ENCODE peak calls at places on chromosomes 13 and 19, in four cellular contexts. One of them, this sample, is unnamed.
A peak's percentile ranks its signal among the peaks of the same experiment; 100 is the strongest.

GRCh38 chr19:485583-486236 is 10.6 kb upstream of the MADCAM1 start:
- DNase-seq in AG09309: no peak
- DNase-seq in heart right ventricle: no peak
- DNase-seq in transverse colon: no peak
- DNase-seq in this sample: no peak

GRCh38 chr13:61370520-61370919 is 45.1 kb downstream of the PCDH20 start:
- DNase-seq in AG09309: no peak
- DNase-seq in transverse colon: no peak
- DNase-seq in heart right ventricle: no peak
- DNase-seq in this sample: no peak

GRCh38 chr19:38441660-38442348 is 8.3 kb downstream of the RYR1 start:
- DNase-seq in transverse colon: no peak
- DNase-seq in heart right ventricle: no peak
- DNase-seq in AG09309: no peak
- DNase-seq in this sample: no peak

GRCh38 chr13:114325729-114326128 is 11.4 kb downstream of the CHAMP1 start:
- DNase-seq in AG09309: no peak
- DNase-seq in heart right ventricle: no peak
- DNase-seq in transverse colon: no peak
- DNase-seq in this sample: no peak

GRCh38 chr13:58712191-58712590 is 1080.6 kb downstream of the PCDH17 start:
- DNase-seq in heart right ventricle: no peak
- DNase-seq in transverse colon: no peak
- DNase-seq in AG09309: no peak
- DNase-seq in this sample: no peak

GRCh38 chr13:25493930-25494707 is 122.3 kb downstream of the ATP8A2 start:
- DNase-seq in transverse colon: no peak
- DNase-seq in heart right ventricle: no peak
- DNase-seq in AG09309: no peak
- DNase-seq in this sample: no peak

GRCh38 chr13:72025836-72026235 is 158.8 kb upstream of the DACH1 start:
- DNase-seq in AG09309: no peak
- DNase-seq in heart right ventricle: no peak
- DNase-seq in transverse colon: no peak
- DNase-seq in this sample: no peak

GRCh38 chr19:1975081-1975480 is 34.1 kb downstream of the CSNK1G2 start:
- DNase-seq in heart right ventricle: no peak
- DNase-seq in AG09309: no peak
- DNase-seq in transverse colon: no peak
- DNase-seq in this sample: no peak

GRCh38 chr13:25117312-25117711 is 21.4 kb downstream of the PABPC3 start:
- DNase-seq in transverse colon: no peak
- DNase-seq in AG09309: no peak
- DNase-seq in heart right ventricle: no peak
- DNase-seq in this sample: no peak

GRCh38 chr13:98681017-98681416 is 71.5 kb downstream of the SLC15A1 start:
- DNase-seq in transverse colon: no peak
- DNase-seq in heart right ventricle: no peak
- DNase-seq in AG09309: no peak
- DNase-seq in this sample: no peak

GRCh38 chr19:55041627-55042343 is 3.7 kb upstream of the GP6 start:
- DNase-seq in AG09309: no peak
- DNase-seq in heart right ventricle: no peak
- DNase-seq in transverse colon: no peak
- DNase-seq in this sample: no peak

GRCh38 chr13:59641758-59642157 is 522.0 kb downstream of the DIAPH3 start:
- DNase-seq in heart right ventricle: no peak
- DNase-seq in transverse colon: no peak
- DNase-seq in AG09309: peak; percentile 3
- DNase-seq in this sample: no peak

GRCh38 chr19:55599468-55600335 is at the start of the genes FIZ1 and ZNF524:
- DNase-seq in transverse colon: peak; percentile 98
- DNase-seq in heart right ventricle: peak; percentile 98
- DNase-seq in AG09309: peak; percentile 92
- DNase-seq in this sample: peak; percentile 97

GRCh38 chr13:45770886-45771285 is 68.8 kb downstream of the CBY2 start:
- DNase-seq in transverse colon: no peak
- DNase-seq in AG09309: no peak
- DNase-seq in heart right ventricle: no peak
- DNase-seq in this sample: no peak

GRCh38 chr13:48515732-48516131 is 17.1 kb downstream of the RCBTB2 start:
- DNase-seq in AG09309: no peak
- DNase-seq in transverse colon: no peak
- DNase-seq in heart right ventricle: no peak
- DNase-seq in this sample: no peak

GRCh38 chr19:28509079-28509895 is 703.7 kb downstream of the UQCRFS1 start:
- DNase-seq in AG09309: no peak
- DNase-seq in heart right ventricle: no peak
- DNase-seq in transverse colon: no peak
- DNase-seq in this sample: no peak

GRCh38 chr19:37551123-37551993 is 43.2 kb downstream of the ZNF571 start:
- DNase-seq in AG09309: no peak
- DNase-seq in transverse colon: peak; percentile 42
- DNase-seq in heart right ventricle: peak; percentile 64
- DNase-seq in this sample: peak; percentile 15

GRCh38 chr19:42323852-42324654 is 1.4 kb upstream of the MEGF8 start:
- DNase-seq in heart right ventricle: no peak
- DNase-seq in transverse colon: peak; percentile 32
- DNase-seq in AG09309: no peak
- DNase-seq in this sample: no peak

GRCh38 chr13:77398825-77399620 is 72.1 kb upstream of the MYCBP2 start:
- DNase-seq in heart right ventricle: no peak
- DNase-seq in AG09309: no peak
- DNase-seq in transverse colon: no peak
- DNase-seq in this sample: no peak

GRCh38 chr19:38437917-38438316 is 4.4 kb downstream of the RYR1 start:
- DNase-seq in AG09309: no peak
- DNase-seq in transverse colon: no peak
- DNase-seq in heart right ventricle: no peak
- DNase-seq in this sample: no peak

GRCh38 chr19:6423499-6424189 is 967 bp downstream of the KHSRP start:
- DNase-seq in AG09309: no peak
- DNase-seq in heart right ventricle: no peak
- DNase-seq in transverse colon: peak; percentile 39
- DNase-seq in this sample: no peak

GRCh38 chr13:86692291-86692690 is 893.1 kb upstream of the SLITRK6 start:
- DNase-seq in AG09309: no peak
- DNase-seq in transverse colon: no peak
- DNase-seq in heart right ventricle: no peak
- DNase-seq in this sample: no peak

GRCh38 chr19:55958356-55958755 is 10.7 kb downstream of the NLRP8 start:
- DNase-seq in transverse colon: no peak
- DNase-seq in heart right ventricle: no peak
- DNase-seq in AG09309: no peak
- DNase-seq in this sample: no peak

GRCh38 chr19:35236638-35237400 is 8.3 kb upstream of the FAM187B start:
- DNase-seq in heart right ventricle: no peak
- DNase-seq in AG09309: no peak
- DNase-seq in transverse colon: peak; percentile 28
- DNase-seq in this sample: no peak

GRCh38 chr13:31121327-31122140 is 40.2 kb downstream of the HSPH1 start:
- DNase-seq in AG09309: no peak
- DNase-seq in heart right ventricle: no peak
- DNase-seq in transverse colon: no peak
- DNase-seq in this sample: no peak

GRCh38 chr19:610071-610800 is 20.6 kb downstream of the HCN2 start:
- DNase-seq in heart right ventricle: no peak
- DNase-seq in transverse colon: peak; percentile 52
- DNase-seq in AG09309: no peak
- DNase-seq in this sample: no peak

DNA sequence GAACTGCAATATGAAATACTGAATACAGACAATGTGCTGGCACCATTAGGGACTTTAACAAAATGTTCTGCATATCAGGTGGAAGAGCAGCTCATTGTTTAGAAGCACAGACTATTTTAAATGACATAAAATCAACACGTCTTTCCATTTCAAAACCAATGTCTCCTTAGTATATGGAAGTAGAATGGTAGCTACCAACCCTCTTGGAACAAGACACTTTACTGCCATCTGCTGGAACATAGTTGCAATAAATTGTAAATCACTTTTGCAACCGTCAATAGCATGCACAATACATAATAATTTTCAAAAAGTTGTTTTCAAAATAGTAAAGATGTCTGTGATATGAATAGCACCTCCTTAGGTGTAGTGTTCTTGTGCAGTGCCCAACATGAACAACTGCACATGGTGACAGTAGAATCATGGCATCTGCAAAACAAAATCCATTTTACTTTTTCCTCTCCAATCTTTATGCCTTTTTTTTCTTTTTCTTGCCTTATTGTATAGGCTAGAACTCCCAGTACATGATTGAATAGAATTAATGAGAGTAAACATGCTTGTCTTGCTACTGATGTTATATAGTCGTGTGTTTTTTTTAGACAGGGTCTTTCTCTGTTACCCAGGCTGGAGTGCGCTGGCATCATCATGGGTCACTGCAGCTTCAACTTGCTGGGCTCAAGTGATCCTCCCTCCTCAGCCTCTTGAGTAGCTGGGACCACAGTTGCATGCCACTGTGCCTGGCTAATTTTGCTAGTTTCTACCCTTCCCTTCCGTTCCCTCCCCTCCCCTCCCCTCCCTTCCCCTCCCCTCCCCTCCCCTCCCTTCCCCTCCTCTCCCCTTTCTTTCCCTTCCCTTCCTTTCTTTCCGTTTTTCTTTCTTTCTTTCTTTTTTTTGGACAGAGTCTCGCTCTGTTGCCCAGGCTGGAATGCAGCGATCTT is 7.8 kb upstream of the LYPD5 start:
- DNase-seq in transverse colon: no peak
- DNase-seq in heart right ventricle: no peak
- DNase-seq in AG09309: peak; percentile 27
- DNase-seq in this sample: peak; percentile 23
- TF ChIP-seq CTCF in transverse colon: peak; percentile 47
- TF ChIP-seq CTCF in heart right ventricle: peak; percentile 61
- TF ChIP-seq CTCF in AG09309: peak; percentile 62
- TF ChIP-seq CTCF in this sample: peak; percentile 49

GRCh38 chr19:40228863-40229262 is 2.4 kb upstream of the CCNP start:
- DNase-seq in heart right ventricle: no peak
- DNase-seq in transverse colon: no peak
- DNase-seq in AG09309: no peak
- DNase-seq in this sample: no peak

GRCh38 chr19:40223135-40223822 is 3.2 kb downstream of the CCNP start:
- DNase-seq in transverse colon: peak; percentile 67
- DNase-seq in heart right ventricle: no peak
- DNase-seq in AG09309: no peak
- DNase-seq in this sample: no peak

GRCh38 chr19:40228371-40228770 is 1.9 kb upstream of the CCNP start:
- DNase-seq in transverse colon: no peak
- DNase-seq in heart right ventricle: no peak
- DNase-seq in AG09309: no peak
- DNase-seq in this sample: no peak

GRCh38 chr19:40224342-40225148 is 1.9 kb downstream of the CCNP start:
- DNase-seq in AG09309: no peak
- DNase-seq in transverse colon: no peak
- DNase-seq in heart right ventricle: no peak
- DNase-seq in this sample: no peak

GRCh38 chr19:40225440-40226305 is 816 bp downstream of the CCNP start:
- DNase-seq in AG09309: no peak
- DNase-seq in heart right ventricle: no peak
- DNase-seq in transverse colon: no peak
- DNase-seq in this sample: no peak
- TF ChIP-seq CTCF in AG09309: peak; percentile 10
- TF ChIP-seq CTCF in heart right ventricle: no peak
- TF ChIP-seq CTCF in transverse colon: no peak
- TF ChIP-seq CTCF in this sample: peak; percentile 3

GRCh38 chr13:84570831-84571230 is 688.6 kb upstream of the SLITRK1 start:
- DNase-seq in transverse colon: no peak
- DNase-seq in heart right ventricle: no peak
- DNase-seq in AG09309: no peak
- DNase-seq in this sample: no peak

GRCh38 chr13:84574851-84575250 is 692.6 kb upstream of the SLITRK1 start:
- DNase-seq in heart right ventricle: no peak
- DNase-seq in transverse colon: no peak
- DNase-seq in AG09309: peak; percentile 11
- DNase-seq in this sample: no peak

GRCh38 chr13:84567848-84568247 is 685.6 kb upstream of the SLITRK1 start:
- DNase-seq in heart right ventricle: no peak
- DNase-seq in AG09309: no peak
- DNase-seq in transverse colon: no peak
- DNase-seq in this sample: no peak

GRCh38 chr13:84571264-84571663 is 689.0 kb upstream of the SLITRK1 start:
- DNase-seq in AG09309: no peak
- DNase-seq in heart right ventricle: no peak
- DNase-seq in transverse colon: no peak
- DNase-seq in this sample: no peak
- TF ChIP-seq CTCF in AG09309: no peak
- TF ChIP-seq CTCF in heart right ventricle: no peak
- TF ChIP-seq CTCF in transverse colon: no peak
- TF ChIP-seq CTCF in this sample: no peak

GRCh38 chr13:107870400-107870799 is 344.9 kb downstream of the LIG4 start:
- DNase-seq in transverse colon: no peak
- DNase-seq in heart right ventricle: no peak
- DNase-seq in AG09309: no peak
- DNase-seq in this sample: no peak

GRCh38 chr13:107865643-107866006 is 349.7 kb downstream of the LIG4 start:
- DNase-seq in heart right ventricle: no peak
- DNase-seq in AG09309: no peak
- DNase-seq in transverse colon: no peak
- DNase-seq in this sample: no peak

GRCh38 chr13:107866666-107867623 is 348.4 kb downstream of the LIG4 start:
- DNase-seq in transverse colon: no peak
- DNase-seq in heart right ventricle: peak; percentile 3
- DNase-seq in AG09309: no peak
- DNase-seq in this sample: no peak

GRCh38 chr13:107866007-107866665 is 349.2 kb downstream of the LIG4 start:
- DNase-seq in AG09309: no peak
- DNase-seq in transverse colon: no peak
- DNase-seq in heart right ventricle: no peak
- DNase-seq in this sample: no peak

DNA sequence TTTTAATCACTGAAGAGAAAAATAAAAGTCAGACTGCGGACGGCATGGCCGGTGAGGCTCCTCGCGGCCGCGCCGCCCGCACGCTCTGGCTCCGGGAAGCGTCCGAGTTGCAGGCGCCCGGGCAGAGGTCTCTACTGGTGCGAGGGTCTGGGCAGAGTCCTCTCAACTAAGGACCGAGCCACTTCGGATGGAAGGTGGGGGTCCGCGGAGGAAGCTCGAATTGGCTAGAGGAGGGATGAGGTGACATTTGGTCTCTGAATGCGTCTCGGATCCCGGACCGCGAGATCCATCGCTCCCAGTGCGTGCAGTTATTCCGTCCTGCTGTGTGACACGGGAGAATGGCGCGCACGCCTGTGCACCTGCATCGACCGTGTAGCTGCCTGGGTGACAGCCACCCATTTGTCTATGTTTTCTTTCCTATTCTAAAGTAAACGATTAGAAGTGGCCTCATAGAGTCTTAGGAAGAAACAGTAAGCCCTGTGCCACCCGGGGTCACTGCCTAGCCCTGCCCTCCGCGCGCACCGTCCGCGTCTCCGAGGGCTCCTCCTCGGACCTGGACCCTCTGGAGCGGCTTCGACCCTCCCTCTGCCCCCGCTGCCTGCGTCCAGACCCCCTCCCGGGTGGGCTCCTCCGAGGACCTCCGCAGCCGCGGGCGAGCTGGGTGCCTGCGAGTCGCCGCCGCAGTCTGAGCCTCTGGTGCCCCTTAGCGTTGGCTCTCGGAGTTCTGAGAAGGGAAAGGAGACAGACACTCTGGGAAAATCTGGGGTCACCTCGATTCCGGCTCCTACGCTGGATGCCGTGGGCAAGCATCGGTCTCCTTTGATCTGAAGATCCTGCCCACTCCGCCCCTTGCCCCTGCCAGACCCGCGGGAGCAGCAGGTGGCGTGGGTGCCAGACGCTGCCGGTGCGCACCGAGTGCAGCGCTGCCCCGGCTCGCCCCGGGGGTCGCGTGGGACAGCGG is 347.4 kb downstream of the LIG4 start:
- DNase-seq in AG09309: no peak
- DNase-seq in transverse colon: no peak
- DNase-seq in heart right ventricle: peak; percentile 6
- DNase-seq in this sample: no peak
- TF ChIP-seq CTCF in AG09309: peak; percentile 84
- TF ChIP-seq CTCF in transverse colon: no peak
- TF ChIP-seq CTCF in heart right ventricle: no peak
- TF ChIP-seq CTCF in this sample: peak; percentile 57

This sample was measured in AG09319.